ENCODE peak calls at places on chromosome 14, in nine cellular contexts. X is nephron progenitor cell, Q is fibroblast of the aortic adventitia, V is MCF 10A, W is OCI-LY7, L is RWPE1, U is lower lobe of right lung, D is gastrocnemius medialis, P is colonic mucosa. S is an unnamed sample.

GRCh38 chr14:76844223-76844622 is 18.0 kb downstream of the LRRC74A start:
- DNase-seq in U (peak; percentile 75), W (no peak), D (no peak), X (no peak), Q (peak; percentile 33), P (no peak), V (peak; percentile 57), L (no peak), S (no peak)

GRCh38 chr14:101441710-101442109 is 119.6 kb upstream of the DIO3 start:
- DNase-seq in U (no peak), W (no peak), Q (no peak), V (no peak), D (no peak), P (no peak), L (no peak), X (no peak), S (no peak)

GRCh38 chr14:77041837-77042557 is 13.5 kb upstream of the IRF2BPL start:
- DNase-seq in D (peak; percentile 79), W (no peak), Q (peak; percentile 98), L (peak; percentile 26), P (no peak), V (peak; percentile 90), U (no peak), X (no peak), S (no peak)

GRCh38 chr14:41872906-41873305 is 266.2 kb downstream of the LRFN5 start:
- DNase-seq in X (no peak), V (no peak), P (no peak), U (no peak), D (no peak), L (no peak), Q (no peak), W (no peak), S (no peak)

GRCh38 chr14:77691259-77691658 is 16.6 kb downstream of the ALKBH1 start:
- DNase-seq in Q (no peak), D (no peak), W (no peak), P (no peak), V (no peak), L (no peak), U (no peak), X (no peak), S (no peak)

GRCh38 chr14:70555890-70556289 is 21.1 kb upstream of the ADAM20 start:
- DNase-seq in Q (peak; percentile 9), U (no peak), X (no peak), P (peak; percentile 26), D (no peak), L (no peak), W (no peak), V (no peak), S (no peak)

GRCh38 chr14:75647650-75648049 is 13.0 kb downstream of the ERG28 start:
- DNase-seq in X (no peak), W (no peak), L (no peak), V (peak; percentile 41), D (no peak), Q (peak; percentile 71), P (no peak), U (no peak), S (no peak)

GRCh38 chr14:106670006-106670405 is 1143.6 kb downstream of the TMEM121 start:
- DNase-seq in X (no peak), Q (no peak), D (no peak), P (no peak), V (no peak), L (no peak), W (no peak), U (no peak), S (no peak)

GRCh38 chr14:61146896-61147295 is 134.2 kb downstream of the TMEM30B start:
- DNase-seq in P (no peak), X (no peak), Q (no peak), V (no peak), L (no peak), U (no peak), D (no peak), W (no peak), S (no peak)

GRCh38 chr14:61147369-61147897 is 133.7 kb downstream of the TMEM30B start:
- DNase-seq in P (no peak), D (no peak), L (no peak), W (no peak), Q (peak; percentile 54), U (no peak), X (no peak), V (peak; percentile 49), S (no peak)

GRCh38 chr14:61149896-61150295 is 131.2 kb downstream of the TMEM30B start:
- DNase-seq in W (no peak), L (no peak), Q (no peak), U (no peak), V (no peak), X (no peak), D (no peak), P (no peak), S (no peak)

GRCh38 chr14:61148742-61149350 is 132.3 kb downstream of the TMEM30B start:
- DNase-seq in X (no peak), Q (no peak), P (no peak), L (no peak), V (no peak), D (no peak), U (no peak), W (no peak), S (no peak)

DNA sequence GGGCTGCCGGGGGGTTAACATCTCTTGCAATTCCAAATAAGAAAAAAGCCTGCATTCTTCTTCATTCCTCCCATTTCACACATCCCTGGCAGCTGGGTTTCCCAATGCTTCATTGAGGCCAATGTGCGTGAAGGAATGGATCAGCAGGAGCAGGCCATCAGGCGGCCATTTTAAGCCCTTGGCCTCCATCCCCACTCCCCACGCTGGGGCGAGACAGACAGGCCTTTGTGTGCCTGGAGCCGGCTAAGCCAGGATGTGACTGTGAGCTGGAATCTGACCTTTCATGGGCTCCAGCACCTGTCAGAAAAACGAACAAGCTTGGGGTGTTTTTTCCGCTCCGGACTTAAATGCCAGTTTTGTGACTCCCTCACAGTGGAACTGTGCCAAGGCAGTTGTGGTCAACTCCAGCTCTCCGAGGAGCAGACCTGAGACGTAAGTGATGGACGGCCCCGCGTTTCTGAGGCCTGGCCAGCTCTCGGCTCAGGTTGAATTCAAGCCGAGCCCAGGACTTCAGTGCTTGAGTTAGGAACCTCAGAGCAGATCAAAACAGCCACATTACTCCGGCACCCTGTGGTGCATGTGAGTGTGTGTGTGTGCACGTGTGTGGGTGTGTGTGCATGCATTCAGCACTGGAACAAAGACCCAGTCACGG is 133.1 kb downstream of the TMEM30B start:
- DNase-seq in Q (peak; percentile 63), X (no peak), U (no peak), P (no peak), D (peak; percentile 77), W (no peak), V (peak; percentile 91), L (no peak), S (peak; percentile 17)
- TF ChIP-seq CTCF in Q (no peak), X (no peak), U (no peak), P (no peak), D (no peak), W (no peak), V (no peak), L (no peak), S (no peak)

DNA sequence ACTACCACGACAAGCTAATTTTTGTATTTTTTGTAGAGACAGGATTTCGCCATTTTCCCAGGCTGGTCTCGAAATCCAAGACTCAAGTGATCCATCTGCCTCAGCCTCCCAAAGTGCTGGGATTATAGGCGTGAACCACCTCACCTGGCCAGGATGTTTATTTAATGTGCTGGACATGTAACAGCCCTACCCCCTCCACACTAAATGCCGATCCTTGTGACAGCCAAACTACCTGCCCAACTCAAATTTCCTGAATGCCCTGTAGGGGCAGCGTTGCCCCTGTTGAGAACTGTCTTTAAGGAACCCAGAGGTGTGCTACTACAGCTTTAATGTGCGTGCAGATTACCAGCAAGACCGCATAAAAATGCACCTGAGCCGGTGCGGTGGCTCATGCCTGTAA is 48.1 kb downstream of the KCNK13 start:
- DNase-seq in D (no peak), W (no peak), X (no peak), Q (no peak), P (no peak), L (peak; percentile 21), U (no peak), V (peak; percentile 49), S (no peak)
- TF ChIP-seq CTCF in D (no peak), W (peak; percentile 47), X (no peak), Q (peak; percentile 17), P (no peak), L (no peak), U (no peak), V (no peak), S (peak; percentile 46)

GRCh38 chr14:23935158-23935557 is 18.4 kb upstream of the DHRS4 start:
- DNase-seq in X (no peak), L (no peak), Q (no peak), W (no peak), P (no peak), D (no peak), U (no peak), V (no peak), S (no peak)
- TF ChIP-seq CTCF in X (no peak), L (no peak), Q (no peak), W (no peak), P (no peak), D (no peak), U (no peak), V (no peak), S (no peak)

GRCh38 chr14:86646125-86646524 is 1116.2 kb downstream of the FLRT2 start:
- DNase-seq in P (no peak), X (no peak), U (no peak), V (no peak), D (no peak), W (no peak), L (no peak), Q (no peak), S (no peak)

GRCh38 chr14:86641310-86641709 is 1111.4 kb downstream of the FLRT2 start:
- DNase-seq in D (no peak), W (no peak), Q (no peak), L (no peak), V (no peak), P (no peak), X (no peak), U (no peak), S (no peak)

GRCh38 chr14:86652512-86652911 is 1122.6 kb downstream of the FLRT2 start:
- DNase-seq in D (no peak), Q (no peak), X (no peak), W (no peak), L (no peak), P (no peak), V (no peak), U (no peak), S (no peak)

DNA sequence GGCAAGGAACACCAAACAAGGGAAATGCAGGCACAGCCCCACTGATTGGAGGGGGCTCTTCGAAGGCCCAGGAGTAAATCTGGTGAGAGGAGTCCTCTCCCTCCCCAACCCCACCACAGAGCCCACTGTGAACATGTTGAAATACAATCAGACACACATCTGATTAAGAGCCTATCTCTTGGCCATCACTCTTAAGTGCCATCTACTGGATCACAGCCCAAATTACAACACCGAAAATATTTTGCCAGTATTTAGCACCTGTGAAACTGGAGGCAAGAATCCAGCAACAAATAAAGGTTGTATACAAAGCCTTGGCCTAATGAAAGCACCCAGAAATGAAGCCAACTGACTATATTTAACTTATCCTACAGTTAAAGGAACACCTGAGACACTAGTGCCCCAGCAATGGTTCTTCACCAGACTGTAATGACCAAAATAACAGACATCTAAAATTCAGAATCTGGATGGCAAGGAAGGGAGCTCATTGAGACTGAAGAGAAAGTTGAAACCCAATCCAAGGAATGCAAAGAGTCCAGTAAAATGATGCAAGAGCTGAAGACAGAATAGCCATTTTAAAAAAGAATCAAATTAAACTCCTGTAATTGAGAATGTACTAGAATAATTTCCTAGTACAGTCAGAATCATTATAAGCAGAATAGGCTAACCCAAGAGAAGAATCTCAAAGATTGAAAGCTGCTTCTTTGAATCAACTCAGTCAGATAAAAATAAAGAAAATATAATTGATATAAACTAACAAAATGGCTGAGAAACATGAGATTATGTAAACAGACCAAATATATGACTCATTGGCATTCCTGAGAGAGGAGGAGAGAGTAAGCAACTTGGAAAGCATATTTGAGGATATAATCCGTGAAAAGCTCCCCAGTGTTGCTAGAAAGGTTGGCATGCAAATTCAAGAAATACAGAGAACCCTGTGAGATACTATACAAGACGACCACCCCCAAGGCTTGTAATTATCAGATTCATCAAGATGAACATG is 1117.0 kb downstream of the FLRT2 start:
- DNase-seq in V (peak; percentile 49), Q (peak; percentile 3), L (no peak), X (no peak), D (no peak), U (no peak), W (peak; percentile 23), P (no peak), S (no peak)
- TF ChIP-seq CTCF in V (no peak), Q (no peak), L (no peak), X (no peak), D (no peak), U (no peak), W (peak; percentile 80), P (no peak), S (peak; percentile 15)